ENCODE peak calls at places on chromosomes 1 and 21, in nine cellular contexts. G, B, Z, R, I, F, M, L and Q are unnamed samples.

GRCh38 chr21:25963186-25963585 is 207.4 kb downstream of the APP start:
- DNase-seq in G (no peak), B (peak; percentile 74), Z (no peak), R (peak; percentile 77), I (no peak), F (no peak), M (peak; percentile 49), L (no peak), Q (peak; percentile 59)

GRCh38 chr1:168419746-168420145 is 124.1 kb downstream of the XCL2 start:
- DNase-seq in G (no peak), B (no peak), Z (no peak), R (peak; percentile 57), I (no peak), F (no peak), M (no peak), L (no peak), Q (no peak)

GRCh38 chr1:228362141-228362883 is 44.3 kb downstream of the TRIM11 start:
- DNase-seq in G (peak; percentile 51), B (no peak), Z (peak; percentile 13), R (no peak), I (no peak), F (peak; percentile 63), M (peak; percentile 7), L (peak; percentile 56), Q (no peak)

GRCh38 chr1:112335351-112335750 is 60.7 kb upstream of the CTTNBP2NL start:
- DNase-seq in G (no peak), B (peak; percentile 27), Z (no peak), R (peak; percentile 24), I (no peak), F (no peak), M (no peak), L (no peak), Q (no peak)

GRCh38 chr21:46295996-46296752 is 10.0 kb downstream of the YBEY start:
- DNase-seq in G (peak; percentile 91), B (peak; percentile 93), Z (peak; percentile 92), R (peak; percentile 40), I (peak; percentile 76), F (peak; percentile 92), M (peak; percentile 62), L (peak; percentile 98), Q (peak; percentile 37)

GRCh38 chr1:191125950-191126349 is 648.3 kb upstream of the BRINP3 start:
- DNase-seq in G (peak; percentile 44), B (no peak), Z (no peak), R (no peak), I (no peak), F (peak; percentile 67), M (no peak), L (no peak), Q (no peak)

GRCh38 chr1:1208713-1209433 is 2.5 kb upstream of the TNFRSF18 start:
- DNase-seq in G (no peak), B (no peak), Z (peak; percentile 12), R (peak; percentile 51), I (no peak), F (peak; percentile 79), M (peak; percentile 2), L (peak; percentile 34), Q (no peak)

GRCh38 chr1:194548071-194548470 is 1361.7 kb upstream of the B3GALT2 start:
- DNase-seq in G (no peak), B (no peak), Z (no peak), R (no peak), I (no peak), F (no peak), M (no peak), L (no peak), Q (no peak)

GRCh38 chr1:152182431-152182830 is 23.4 kb upstream of the RPTN start:
- DNase-seq in G (no peak), B (peak; percentile 67), Z (no peak), R (peak; percentile 35), I (no peak), F (no peak), M (no peak), L (no peak), Q (no peak)

GRCh38 chr1:210231846-210232523 is 611 bp upstream of the SERTAD4 start:
- DNase-seq in G (no peak), B (peak; percentile 66), Z (peak; percentile 57), R (peak; percentile 66), I (no peak), F (no peak), M (no peak), L (peak; percentile 69), Q (peak; percentile 23)

GRCh38 chr1:19457555-19457954 is 27.8 kb downstream of the CAPZB start:
- DNase-seq in G (no peak), B (no peak), Z (no peak), R (no peak), I (no peak), F (no peak), M (no peak), L (no peak), Q (no peak)

GRCh38 chr1:31689821-31690220 is 14.0 kb downstream of the COL16A1 start:
- DNase-seq in G (no peak), B (peak; percentile 97), Z (no peak), R (peak; percentile 99), I (peak; percentile 87), F (no peak), M (no peak), L (peak; percentile 16), Q (no peak)

GRCh38 chr1:159960721-159961381 is 6.8 kb upstream of the SLAMF9 start:
- DNase-seq in G (no peak), B (peak; percentile 81), Z (peak; percentile 33), R (peak; percentile 87), I (peak; percentile 79), F (no peak), M (no peak), L (peak; percentile 88), Q (peak; percentile 97)

GRCh38 chr1:159958721-159959380 is 4.8 kb upstream of the SLAMF9 start:
- DNase-seq in G (no peak), B (no peak), Z (no peak), R (no peak), I (no peak), F (no peak), M (no peak), L (no peak), Q (no peak)

GRCh38 chr1:159964144-159964543 is 10.1 kb upstream of the SLAMF9 start:
- DNase-seq in G (no peak), B (no peak), Z (no peak), R (no peak), I (no peak), F (no peak), M (no peak), L (no peak), Q (no peak)

GRCh38 chr1:159959451-159959850 is 5.4 kb upstream of the SLAMF9 start:
- DNase-seq in G (no peak), B (peak; percentile 54), Z (no peak), R (peak; percentile 11), I (no peak), F (no peak), M (no peak), L (no peak), Q (no peak)

DNA sequence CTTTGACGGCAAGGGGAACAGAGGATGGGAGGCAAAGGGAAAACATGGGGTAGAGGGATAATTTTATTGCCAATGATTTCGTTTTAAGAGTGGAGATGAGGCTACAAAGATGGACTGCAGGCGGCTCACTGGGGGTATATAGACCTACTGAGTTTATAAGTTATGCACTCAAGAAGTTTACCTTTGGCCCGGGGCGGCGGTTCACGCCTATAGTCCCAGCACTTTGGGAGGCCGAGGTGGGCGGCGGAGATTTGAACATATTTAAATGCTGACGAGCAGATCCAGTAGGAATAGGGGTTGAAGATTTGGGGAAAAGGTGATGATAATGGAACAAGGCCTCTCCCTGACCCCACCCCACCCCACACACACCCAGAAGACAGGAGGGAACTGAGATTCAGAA is 8.1 kb upstream of the SLAMF9 start:
- DNase-seq in G (no peak), B (no peak), Z (no peak), R (no peak), I (no peak), F (no peak), M (no peak), L (no peak), Q (no peak)
- H3K4me3 ChIP-seq in G (no peak overlapping the region), B (no peak overlapping the region), Z (no peak overlapping the region), R (peak overlapping the region; percentile 12), I (peak overlapping the region; percentile 49), F (no peak overlapping the region), M (no peak overlapping the region), L (no peak overlapping the region), Q (peak overlapping the region; percentile 43)

DNA sequence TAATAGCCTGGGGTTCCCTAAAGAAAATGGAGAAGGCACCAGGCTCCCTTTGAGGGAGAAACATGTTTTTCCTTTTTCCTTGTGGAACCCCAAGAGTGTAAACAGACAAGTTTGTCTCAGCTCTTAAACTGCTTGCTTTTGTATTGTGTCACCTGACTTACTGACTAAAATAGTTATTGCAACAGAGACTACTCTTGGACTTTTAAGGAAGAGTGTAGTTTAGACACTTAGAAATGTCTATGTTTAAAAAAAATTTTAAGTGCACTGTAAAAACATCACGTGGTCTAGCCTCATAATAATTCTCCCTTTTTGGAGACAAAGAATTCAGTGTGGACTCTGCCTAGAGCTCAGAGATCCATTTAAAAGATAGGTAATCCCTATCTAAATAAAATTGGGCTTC is 141.1 kb downstream of the TRIM33 start:
- DNase-seq in G (no peak), B (peak; percentile 10), Z (no peak), R (no peak), I (no peak), F (no peak), M (no peak), L (no peak), Q (no peak)
- H3K4me3 ChIP-seq in G (no peak overlapping the region), B (no peak overlapping the region), Z (no peak overlapping the region), R (no peak overlapping the region), I (no peak overlapping the region), F (no peak overlapping the region), M (no peak overlapping the region), L (no peak overlapping the region), Q (no peak overlapping the region)

DNA sequence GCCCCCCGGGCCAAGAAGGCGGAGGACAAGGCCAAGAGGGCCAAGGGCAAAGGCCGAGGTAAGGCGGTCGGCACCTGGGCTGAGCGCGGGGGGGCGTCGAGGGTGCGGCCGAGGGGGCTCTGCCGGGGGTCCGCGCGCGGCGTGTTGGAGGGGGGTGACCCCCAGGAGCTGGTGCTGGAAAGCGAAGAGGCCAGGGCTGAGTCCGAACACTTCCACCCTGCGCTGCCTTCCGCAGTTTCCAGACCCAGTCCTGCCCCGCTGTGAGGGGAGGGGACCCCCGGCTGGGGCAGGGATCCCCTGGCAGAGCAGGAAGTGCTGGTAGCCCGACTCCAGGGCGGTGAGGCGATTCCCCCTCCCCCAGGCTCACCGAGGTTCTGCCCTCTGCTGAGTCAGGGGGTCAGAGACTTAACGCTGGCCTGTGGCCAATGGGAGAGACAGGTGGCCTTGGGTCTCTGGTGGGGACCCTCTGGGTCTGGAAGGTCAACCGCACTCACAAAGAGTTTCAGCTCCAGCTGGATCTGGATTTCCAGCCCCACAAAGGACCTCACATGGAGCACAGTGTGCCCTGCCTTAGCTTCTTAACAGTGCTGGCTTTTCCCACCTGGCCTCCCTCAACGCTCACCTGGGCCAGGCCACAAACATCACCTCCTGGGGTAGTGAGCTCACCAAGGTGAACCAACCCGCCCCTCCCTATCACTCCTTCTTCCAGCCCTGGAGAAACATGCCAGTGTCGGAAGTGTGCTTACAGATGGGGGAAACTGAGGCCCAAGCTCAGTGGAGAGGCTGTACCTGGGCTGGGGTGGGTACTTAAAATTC is 39.8 kb upstream of the SYNC start:
- DNase-seq in G (peak; percentile 71), B (no peak), Z (no peak), R (no peak), I (no peak), F (no peak), M (peak; percentile 62), L (peak; percentile 57), Q (peak; percentile 61)
- H3K4me3 ChIP-seq in G (peak overlapping the region; percentile 67), B (peak overlapping the region; percentile 59), Z (peak overlapping the region; percentile 83), R (peak overlapping the region; percentile 32), I (peak overlapping the region; percentile 62), F (peak overlapping the region; percentile 73), M (peak overlapping the region; percentile 98), L (peak overlapping the region; percentile 90), Q (peak overlapping the region; percentile 95)

DNA sequence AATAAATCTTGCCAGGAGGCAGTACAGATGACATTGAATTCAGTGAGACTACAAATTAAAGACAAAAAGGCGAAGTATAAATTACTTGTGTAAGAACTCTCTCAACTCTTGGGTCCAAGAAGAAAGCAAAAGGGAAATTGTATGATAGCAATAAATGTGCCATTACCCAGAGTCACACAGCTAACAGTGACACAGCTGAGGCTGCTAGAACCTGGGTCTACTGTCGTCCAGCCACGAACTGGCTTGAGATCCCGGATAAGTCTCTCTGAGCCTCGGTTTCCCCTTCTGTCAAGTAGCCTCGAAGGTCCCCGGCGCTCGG is 362 bp upstream of the ROR1 start:
- DNase-seq in G (no peak), B (no peak), Z (no peak), R (no peak), I (no peak), F (no peak), M (no peak), L (no peak), Q (no peak)
- H3K4me3 ChIP-seq in G (peak overlapping the region; percentile 74), B (peak overlapping the region; percentile 80), Z (peak overlapping the region; percentile 88), R (peak overlapping the region; percentile 63), I (peak overlapping the region; percentile 91), F (peak overlapping the region; percentile 84), M (peak overlapping the region; percentile 75), L (peak overlapping the region; percentile 80), Q (peak overlapping the region; percentile 64)